ENCODE peak calls at places on chromosomes 12 and 14, in five cellular contexts. One of them, this sample, is unnamed.

GRCh38 chr14:68269136-68269535 is 449.6 kb downstream of the RAD51B start:
- DNase-seq in KG1: no peak
- DNase-seq in astrocyte of the spinal cord: peak; percentile 22
- DNase-seq in dorsolateral prefrontal cortex: no peak
- DNase-seq in AG09309: no peak
- DNase-seq in this sample: no peak

GRCh38 chr12:45987339-45987726 is 3.0 kb downstream of the SCAF11 start:
- DNase-seq in KG1: no peak
- DNase-seq in astrocyte of the spinal cord: no peak
- DNase-seq in dorsolateral prefrontal cortex: no peak
- DNase-seq in AG09309: no peak
- DNase-seq in this sample: no peak

GRCh38 chr14:85444685-85445084 is 85.3 kb upstream of the FLRT2 start:
- DNase-seq in KG1: no peak
- DNase-seq in astrocyte of the spinal cord: peak; percentile 70
- DNase-seq in dorsolateral prefrontal cortex: no peak
- DNase-seq in AG09309: no peak
- DNase-seq in this sample: peak; percentile 20

GRCh38 chr12:69570000-69570516 is 15.2 kb upstream of the CCT2 start:
- DNase-seq in KG1: no peak
- DNase-seq in astrocyte of the spinal cord: peak; percentile 34
- DNase-seq in dorsolateral prefrontal cortex: no peak
- DNase-seq in AG09309: no peak
- DNase-seq in this sample: no peak

GRCh38 chr12:52561880-52562449 is 9.0 kb upstream of the KRT71 start:
- DNase-seq in KG1: no peak
- DNase-seq in astrocyte of the spinal cord: no peak
- DNase-seq in dorsolateral prefrontal cortex: no peak
- DNase-seq in AG09309: no peak
- DNase-seq in this sample: peak; percentile 21

GRCh38 chr12:1529862-1530591 is 64.4 kb downstream of the FBXL14 start:
- DNase-seq in KG1: no peak
- DNase-seq in astrocyte of the spinal cord: no peak
- DNase-seq in dorsolateral prefrontal cortex: no peak
- DNase-seq in AG09309: no peak
- DNase-seq in this sample: no peak

GRCh38 chr14:99395904-99396530 is 84.6 kb downstream of the SETD3 start:
- DNase-seq in KG1: no peak
- DNase-seq in astrocyte of the spinal cord: peak; percentile 83
- DNase-seq in dorsolateral prefrontal cortex: no peak
- DNase-seq in AG09309: peak; percentile 29
- DNase-seq in this sample: no peak

GRCh38 chr12:109630107-109630506 is 56.5 kb downstream of the MVK start:
- DNase-seq in KG1: no peak
- DNase-seq in astrocyte of the spinal cord: no peak
- DNase-seq in dorsolateral prefrontal cortex: no peak
- DNase-seq in AG09309: no peak
- DNase-seq in this sample: no peak

GRCh38 chr12:123111498-123112165 is 39.3 kb downstream of the PITPNM2 start:
- DNase-seq in KG1: no peak
- DNase-seq in astrocyte of the spinal cord: peak; percentile 80
- DNase-seq in dorsolateral prefrontal cortex: peak; percentile 42
- DNase-seq in AG09309: no peak
- DNase-seq in this sample: no peak

GRCh38 chr14:72889366-72889765 is 4.5 kb downstream of the DPF3 start:
- DNase-seq in KG1: no peak
- DNase-seq in astrocyte of the spinal cord: no peak
- DNase-seq in dorsolateral prefrontal cortex: no peak
- DNase-seq in AG09309: no peak
- DNase-seq in this sample: no peak

GRCh38 chr12:6193853-6194815 is 6.1 kb upstream of the CD9 start:
- DNase-seq in KG1: no peak
- DNase-seq in astrocyte of the spinal cord: no peak
- DNase-seq in dorsolateral prefrontal cortex: no peak
- DNase-seq in AG09309: no peak
- DNase-seq in this sample: peak; percentile 65